ENCODE peak calls at places on chromosomes 12 and 14, in five cellular contexts. Y is SK-MEL-5; N is RPMI8226; T is stimulated activated CD8-positive, alpha-beta memory T cell treated with anti-CD3 and anti-CD28 coated beads, Interleukin-7, amount 100 ng/mL, for 4 hours; R is H1. I is an unnamed sample.

GRCh38 chr14:31766315-31766892 is 205.2 kb downstream of the NUBPL start:
- DNase-seq in Y (no peak), N (no peak), T (no peak), R (no peak), I (no peak)

GRCh38 chr14:62597143-62597542 is 448.1 kb downstream of the KCNH5 start:
- DNase-seq in Y (no peak), N (no peak), T (no peak), R (no peak), I (no peak)

GRCh38 chr14:32682219-32682618 is 256.5 kb upstream of the NPAS3 start:
- DNase-seq in Y (no peak), N (peak), T (no peak), R (no peak), I (no peak)

GRCh38 chr12:111339306-111339938 is 29.5 kb downstream of the PHETA1 start:
- DNase-seq in Y (no peak), N (no peak), T (no peak), R (no peak), I (no peak)

GRCh38 chr12:11162494-11162893 is 8.5 kb upstream of the SMIM10L1 start:
- DNase-seq in Y (peak), N (no peak), T (no peak), R (no peak), I (no peak)

GRCh38 chr12:54390176-54390667 is 5.7 kb upstream of the ZNF385A start:
- DNase-seq in Y (no peak), N (no peak), T (no peak), R (no peak), I (no peak)

GRCh38 chr14:78959674-78960264 is 789.6 kb downstream of the NRXN3 start:
- DNase-seq in Y (peak), N (peak), T (peak), R (peak), I (peak)

GRCh38 chr14:91228112-91229004 is 16.1 kb downstream of the GPR68 start:
- DNase-seq in Y (no peak), N (no peak), T (peak), R (no peak), I (peak)

GRCh38 chr12:119644930-119645329 is 23.0 kb upstream of the PRKAB1 start:
- DNase-seq in Y (no peak), N (peak), T (no peak), R (no peak), I (no peak)

GRCh38 chr12:80205960-80206359 is 106.6 kb downstream of the OTOGL start:
- DNase-seq in Y (no peak), N (no peak), T (no peak), R (no peak), I (no peak)

GRCh38 chr12:28253175-28253641 is 63.0 kb downstream of the CCDC91 start:
- DNase-seq in Y (no peak), N (no peak), T (no peak), R (no peak), I (no peak)

GRCh38 chr12:3896851-3897351 is 23.7 kb upstream of the PARP11 start:
- DNase-seq in Y (no peak), N (no peak), T (no peak), R (no peak), I (no peak)

GRCh38 chr14:47826809-47827208 is 151.4 kb upstream of the MDGA2 start:
- DNase-seq in Y (no peak), N (no peak), T (no peak), R (no peak), I (no peak)

GRCh38 chr12:15146585-15146984 is 74.6 kb downstream of the RERG start:
- DNase-seq in Y (no peak), N (no peak), T (no peak), R (no peak), I (no peak)

GRCh38 chr12:109735825-109736551 is 22.4 kb downstream of the FAM222A start:
- DNase-seq in Y (no peak), N (no peak), T (no peak), R (no peak), I (no peak)

GRCh38 chr12:120851444-120851843 is 52.7 kb downstream of the SPPL3 start:
- DNase-seq in Y (no peak), N (peak), T (no peak), R (no peak), I (no peak)

GRCh38 chr14:77654001-77654431 is 37.6 kb upstream of the SPTLC2 start:
- DNase-seq in Y (no peak), N (no peak), T (no peak), R (no peak), I (no peak)

GRCh38 chr12:105738036-105738435 is 400.7 kb downstream of the NUAK1 start:
- DNase-seq in Y (no peak), N (no peak), T (no peak), R (no peak), I (peak)

GRCh38 chr12:52820521-52820920 is 6.6 kb upstream of the KRT4 start:
- DNase-seq in Y (no peak), N (no peak), T (no peak), R (no peak), I (no peak)